ENCODE peak calls at places on chromosomes 5 and 9, in eight cellular contexts. G is stomach; Q is tibial nerve; I is right lobe of liver; X is esophagus muscularis mucosa; T is Peyer's patch; S is CD8-positive, alpha-beta T cell; W is ovary. L is an unnamed sample.

GRCh38 chr5:56350030-56350594 is 117.0 kb upstream of the ANKRD55 start:
- DNase-seq in I (no peak), W (no peak), X (no peak), T (no peak), Q (no peak), G (no peak), S (no peak), L (no peak)

GRCh38 chr9:133529457-133529856 is 4.7 kb upstream of the MYMK start:
- DNase-seq in W (no peak), X (no peak), I (no peak), Q (no peak), T (no peak), G (no peak), S (no peak), L (no peak)

GRCh38 chr5:143923634-143924265 is 111.8 kb downstream of the HMHB1 start:
- DNase-seq in S (no peak), G (no peak), I (no peak), X (no peak), W (no peak), Q (no peak), T (no peak), L (no peak)

GRCh38 chr5:175621971-175622370 is 35.9 kb upstream of the HRH2 start:
- DNase-seq in W (no peak), G (no peak), I (no peak), S (no peak), T (no peak), X (no peak), Q (no peak), L (no peak)

GRCh38 chr9:113996531-113997001 is 81.5 kb downstream of the AMBP start:
- DNase-seq in W (no peak), Q (no peak), I (peak; percentile 63), T (peak; percentile 15), G (peak; percentile 19), X (no peak), S (no peak), L (no peak)

GRCh38 chr9:36802171-36802920 is 229.7 kb downstream of the MELK start:
- DNase-seq in W (no peak), I (no peak), G (no peak), T (no peak), X (no peak), Q (peak; percentile 33), S (no peak), L (peak; percentile 70)

GRCh38 chr9:120348951-120349429 is 231.0 kb downstream of the CDK5RAP2 start:
- DNase-seq in X (no peak), T (no peak), G (peak; percentile 30), W (no peak), Q (no peak), S (no peak), I (peak; percentile 58), L (peak; percentile 27)

GRCh38 chr5:69281114-69281513 is 46.4 kb downstream of the CDK7 start:
- DNase-seq in S (no peak), X (no peak), T (no peak), W (no peak), Q (no peak), I (no peak), G (no peak), L (no peak)

GRCh38 chr5:80245986-80246781 is 9.7 kb downstream of the SERINC5 start:
- DNase-seq in T (no peak), W (no peak), X (no peak), I (no peak), G (no peak), Q (no peak), S (no peak), L (peak; percentile 25)

DNA sequence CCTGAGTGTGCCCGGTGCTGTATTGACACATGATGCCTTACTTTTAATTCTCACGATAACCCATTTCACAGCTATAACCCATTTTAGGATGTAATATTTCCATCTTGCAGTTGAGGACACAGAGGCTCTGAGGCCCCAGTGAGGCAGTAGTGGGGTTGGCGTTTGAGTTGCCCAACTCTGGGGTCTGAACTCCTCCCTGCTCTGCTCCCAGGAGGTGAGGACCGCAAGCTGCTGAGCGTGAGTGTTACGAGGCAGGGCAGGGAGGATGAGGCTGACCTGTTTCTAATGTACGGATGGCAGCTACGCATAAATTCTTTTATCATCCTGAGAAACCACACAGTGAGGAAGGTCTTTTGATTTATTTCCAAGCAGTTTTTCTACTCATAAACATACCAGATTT is 11.4 kb downstream of the LRRC8A start:
- DNase-seq in I (no peak), X (no peak), Q (no peak), T (no peak), G (no peak), W (no peak), S (no peak), L (no peak)
- H3K27ac ChIP-seq in I (peak overlapping the region; percentile 69), X (peak overlapping the region; percentile 84), Q (peak overlapping the region; percentile 96), T (peak overlapping the region; percentile 48), G (peak overlapping the region; percentile 86), W (peak overlapping the region; percentile 80), S (no peak overlapping the region), L (no peak overlapping the region)

GRCh38 chr5:622946-623522 is 10.9 kb downstream of the CEP72 start:
- DNase-seq in I (no peak), T (no peak), S (no peak), Q (peak; percentile 2), G (no peak), X (no peak), W (no peak), L (no peak)

GRCh38 chr5:622359-622758 is 10.2 kb downstream of the CEP72 start:
- DNase-seq in T (peak; percentile 10), I (no peak), Q (no peak), S (no peak), G (no peak), X (no peak), W (no peak), L (no peak)

GRCh38 chr5:624118-624950 is 12.2 kb downstream of the CEP72 start:
- DNase-seq in W (no peak), Q (no peak), I (no peak), G (no peak), S (no peak), T (no peak), X (no peak), L (no peak)

GRCh38 chr5:624951-625230 is 12.8 kb downstream of the CEP72 start:
- DNase-seq in S (no peak), I (no peak), X (no peak), T (no peak), G (no peak), Q (no peak), W (no peak), L (no peak)

DNA sequence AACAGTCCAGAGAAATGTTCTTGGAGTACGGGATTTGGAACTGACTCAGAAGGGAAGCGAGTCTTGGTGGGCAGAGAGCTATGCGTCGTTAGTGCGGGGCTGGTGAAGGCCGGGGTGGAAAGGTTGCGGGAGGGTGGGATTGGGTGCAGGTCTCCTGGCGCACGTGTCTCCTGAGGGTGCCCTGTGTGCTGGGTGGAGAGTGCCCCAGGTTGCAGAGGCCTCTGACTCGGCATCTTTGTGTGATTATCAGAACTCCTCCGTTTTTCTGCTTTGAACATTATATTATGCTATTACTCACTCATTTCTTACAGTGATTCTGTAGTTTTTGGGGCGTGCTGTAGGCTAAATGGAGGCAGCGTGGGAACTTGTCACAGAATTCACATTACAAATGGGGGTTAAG is 11.4 kb downstream of the CEP72 start:
- DNase-seq in I (no peak), Q (no peak), W (no peak), S (no peak), T (no peak), X (no peak), G (no peak), L (no peak)
- TF ChIP-seq CTCF in I (no peak), Q (no peak), W (no peak), S (no peak), T (no peak), X (no peak), G (no peak), L (no peak)

GRCh38 chr9:77906991-77907390 is 124.6 kb downstream of the GNAQ start:
- DNase-seq in G (no peak), S (no peak), W (no peak), T (no peak), I (no peak), X (no peak), Q (no peak), L (no peak)

GRCh38 chr9:77910216-77910615 is 121.4 kb downstream of the GNAQ start:
- DNase-seq in T (no peak), W (no peak), I (no peak), G (no peak), Q (no peak), X (no peak), S (no peak), L (no peak)

GRCh38 chr9:77908293-77908692 is 123.3 kb downstream of the GNAQ start:
- DNase-seq in T (no peak), Q (no peak), S (no peak), G (no peak), X (no peak), I (no peak), W (no peak), L (no peak)

GRCh38 chr9:77907581-77907980 is 124.0 kb downstream of the GNAQ start:
- DNase-seq in T (no peak), Q (no peak), S (no peak), I (no peak), W (no peak), G (no peak), X (no peak), L (no peak)

DNA sequence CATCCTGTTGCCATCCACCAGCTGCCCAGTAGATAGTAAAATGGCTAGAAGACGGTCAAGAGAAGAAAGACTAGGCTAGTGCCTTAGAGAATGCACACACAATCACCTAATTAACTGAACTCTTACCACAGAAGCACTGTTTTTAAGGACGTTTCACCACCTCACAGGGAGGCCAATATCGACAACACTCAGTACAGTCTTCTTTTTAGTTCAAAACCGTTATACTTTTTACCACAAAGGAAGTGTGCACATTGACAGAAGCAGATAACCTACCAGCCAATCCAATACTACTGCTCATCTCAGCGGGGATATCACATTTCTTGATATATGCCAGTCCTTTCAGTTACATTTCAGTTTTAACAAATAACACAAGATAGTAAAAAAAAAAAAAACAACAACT is 122.3 kb downstream of the GNAQ start:
- DNase-seq in Q (no peak), T (no peak), W (no peak), X (no peak), S (peak; percentile 11), G (no peak), I (no peak), L (no peak)
- H3K27ac ChIP-seq in Q (no peak overlapping the region), T (no peak overlapping the region), W (no peak overlapping the region), X (no peak overlapping the region), S (peak overlapping the region; percentile 26), G (no peak overlapping the region), I (no peak overlapping the region), L (no peak overlapping the region)

GRCh38 chr9:137294091-137294683 is 7.9 kb downstream of the NRARP start:
- DNase-seq in S (no peak), I (no peak), W (peak; percentile 22), G (peak; percentile 90), Q (no peak), T (no peak), X (no peak), L (peak; percentile 57)

GRCh38 chr9:137294684-137295312 is 7.3 kb downstream of the NRARP start:
- DNase-seq in T (no peak), Q (no peak), S (no peak), I (no peak), G (no peak), X (no peak), W (peak; percentile 25), L (no peak)

GRCh38 chr9:137297060-137297664 is 4.9 kb downstream of the NRARP start:
- DNase-seq in X (no peak), T (no peak), S (no peak), W (peak; percentile 19), G (no peak), I (no peak), Q (no peak), L (no peak)

GRCh38 chr9:137296214-137297059 is 5.6 kb downstream of the NRARP start:
- DNase-seq in Q (no peak), W (peak; percentile 61), X (no peak), T (peak; percentile 76), S (no peak), G (peak; percentile 67), I (peak; percentile 80), L (peak; percentile 86)

GRCh38 chr9:137295313-137296213 is 6.5 kb downstream of the NRARP start:
- DNase-seq in T (peak; percentile 80), Q (no peak), G (peak; percentile 57), X (no peak), W (peak; percentile 37), S (peak; percentile 37), I (no peak), L (no peak)
- TF ChIP-seq CTCF in T (peak; percentile 91), Q (peak; percentile 93), G (no peak), X (peak; percentile 81), W (no peak), S (peak; percentile 63), I (peak; percentile 84), L (peak; percentile 41)